ENCODE peak calls at places on chromosomes 7 and 10, in four cellular contexts. One of them, this sample, is unnamed.

GRCh38 chr10:53619678-53620077 is 847.1 kb upstream of the MBL2 start:
- DNase-seq in H9: no peak
- DNase-seq in IMR-90: no peak
- DNase-seq in H1: no peak
- DNase-seq in this sample: no peak

GRCh38 chr7:44278451-44279161 is 46.8 kb downstream of the CAMK2B start:
- DNase-seq in H9: peak; percentile 18
- DNase-seq in IMR-90: peak; percentile 75
- DNase-seq in H1: peak; percentile 38
- DNase-seq in this sample: no peak

GRCh38 chr7:6026011-6026819 is 5.0 kb upstream of the ANKRD61 start:
- DNase-seq in H9: peak; percentile 72
- DNase-seq in IMR-90: peak; percentile 20
- DNase-seq in H1: peak; percentile 75
- DNase-seq in this sample: no peak

GRCh38 chr10:13961096-13961495 is 369.6 kb downstream of the FRMD4A start:
- DNase-seq in H9: no peak
- DNase-seq in IMR-90: peak; percentile 98
- DNase-seq in H1: no peak
- DNase-seq in this sample: peak; percentile 72

GRCh38 chr7:64504581-64505120 is 58.2 kb downstream of the ZNF680 start:
- DNase-seq in H9: no peak
- DNase-seq in IMR-90: no peak
- DNase-seq in H1: no peak
- DNase-seq in this sample: no peak

GRCh38 chr7:118590107-118590506 is 365.6 kb downstream of the ANKRD7 start:
- DNase-seq in H9: peak; percentile 43
- DNase-seq in IMR-90: no peak
- DNase-seq in H1: peak; percentile 58
- DNase-seq in this sample: peak; percentile 11

GRCh38 chr10:92045641-92046106 is 122.1 kb downstream of the BTAF1 start:
- DNase-seq in H9: peak; percentile 66
- DNase-seq in IMR-90: no peak
- DNase-seq in H1: peak; percentile 72
- DNase-seq in this sample: no peak

GRCh38 chr7:114175140-114175539 is 239.5 kb upstream of the FOXP2 start:
- DNase-seq in H9: no peak
- DNase-seq in IMR-90: peak; percentile 7
- DNase-seq in H1: no peak
- DNase-seq in this sample: no peak

GRCh38 chr7:44244282-44244681 is 43.5 kb downstream of the YKT6 start:
- DNase-seq in H9: peak; percentile 66
- DNase-seq in IMR-90: no peak
- DNase-seq in H1: peak; percentile 66
- DNase-seq in this sample: peak; percentile 9

GRCh38 chr7:2928256-2928612 is 84.1 kb upstream of the GNA12 start:
- DNase-seq in H9: peak; percentile 15
- DNase-seq in IMR-90: no peak
- DNase-seq in H1: no peak
- DNase-seq in this sample: no peak

GRCh38 chr10:74846958-74847357 is 20.6 kb downstream of the KAT6B start:
- DNase-seq in H9: no peak
- DNase-seq in IMR-90: no peak
- DNase-seq in H1: no peak
- DNase-seq in this sample: no peak

GRCh38 chr7:114787556-114787955 is 134.3 kb upstream of the MDFIC start:
- DNase-seq in H9: no peak
- DNase-seq in IMR-90: no peak
- DNase-seq in H1: no peak
- DNase-seq in this sample: no peak

GRCh38 chr7:80558116-80558515 is 46.3 kb upstream of the GNAT3 start:
- DNase-seq in H9: no peak
- DNase-seq in IMR-90: no peak
- DNase-seq in H1: no peak
- DNase-seq in this sample: no peak

GRCh38 chr7:80641548-80641947 is 3.1 kb downstream of the CD36 start:
- DNase-seq in H9: no peak
- DNase-seq in IMR-90: peak; percentile 28
- DNase-seq in H1: no peak
- DNase-seq in this sample: no peak

DNA sequence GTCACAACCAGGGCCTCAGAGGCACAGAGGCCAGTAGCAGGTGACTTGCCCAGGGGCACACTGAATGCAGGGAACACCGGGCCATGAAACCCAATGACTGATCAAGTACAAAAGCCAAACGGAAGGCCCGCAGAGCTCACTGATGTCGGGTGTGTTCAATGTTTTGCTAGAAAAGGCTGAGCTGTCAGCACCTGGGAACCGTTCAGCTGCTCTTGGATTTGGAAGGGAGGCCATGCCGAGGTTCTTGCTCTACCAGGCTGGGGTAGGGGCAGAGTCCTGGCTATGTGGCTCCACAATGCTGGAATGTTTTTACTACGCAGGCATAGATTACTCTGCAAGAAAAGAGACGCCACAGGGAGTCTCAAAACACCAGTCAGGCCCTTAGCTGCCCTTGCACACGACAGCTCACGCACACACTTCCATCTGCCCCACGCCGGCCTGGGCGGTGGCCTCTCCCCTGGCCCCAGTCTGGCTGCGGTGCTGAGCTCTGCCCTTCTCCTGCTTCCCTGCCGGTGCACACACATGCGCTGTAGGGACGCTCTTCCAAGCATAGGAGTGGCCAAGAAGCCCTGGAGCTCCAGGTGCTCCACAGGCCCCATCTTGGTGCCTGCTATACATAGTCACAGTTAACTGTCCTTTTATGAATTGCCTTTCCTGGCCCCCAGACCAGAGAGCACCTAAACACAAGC is 79.9 kb downstream of the ZRANB1 start:
- DNase-seq in H9: no peak
- DNase-seq in IMR-90: no peak
- DNase-seq in H1: no peak
- DNase-seq in this sample: no peak
- H3K4ac ChIP-seq in H9: no peak overlapping the region
- H3K4ac ChIP-seq in IMR-90: no peak overlapping the region
- H3K4ac ChIP-seq in H1: no peak overlapping the region
- H3K4ac ChIP-seq in this sample: peak overlapping the region; percentile 50

DNA sequence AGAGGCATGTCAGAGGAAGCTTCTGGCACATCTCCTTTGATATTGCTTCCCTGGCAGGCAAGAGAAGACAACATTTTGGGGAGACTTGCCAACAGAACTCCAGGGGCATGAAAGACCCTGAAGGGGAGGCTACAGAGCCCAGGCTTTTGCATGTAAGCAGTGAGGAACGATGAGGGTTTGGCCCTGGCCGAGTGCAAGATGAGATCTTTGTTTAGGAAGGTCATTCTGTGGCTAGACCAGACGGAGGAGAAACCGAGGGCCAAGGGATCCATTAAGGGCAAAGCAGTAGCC is 3.8 kb downstream of the SVIL start:
- DNase-seq in H9: no peak
- DNase-seq in IMR-90: no peak
- DNase-seq in H1: peak; percentile 28
- DNase-seq in this sample: no peak
- H3K4me1 ChIP-seq in H9: peaks cover 7% of the 10 kb centered on the region
- H3K4me1 ChIP-seq in IMR-90: peaks cover 15% of the 10 kb centered on the region
- H3K4me1 ChIP-seq in H1: peaks cover 13% of the 10 kb centered on the region
- H3K4me1 ChIP-seq in this sample: peaks cover 6% of the 10 kb centered on the region

DNA sequence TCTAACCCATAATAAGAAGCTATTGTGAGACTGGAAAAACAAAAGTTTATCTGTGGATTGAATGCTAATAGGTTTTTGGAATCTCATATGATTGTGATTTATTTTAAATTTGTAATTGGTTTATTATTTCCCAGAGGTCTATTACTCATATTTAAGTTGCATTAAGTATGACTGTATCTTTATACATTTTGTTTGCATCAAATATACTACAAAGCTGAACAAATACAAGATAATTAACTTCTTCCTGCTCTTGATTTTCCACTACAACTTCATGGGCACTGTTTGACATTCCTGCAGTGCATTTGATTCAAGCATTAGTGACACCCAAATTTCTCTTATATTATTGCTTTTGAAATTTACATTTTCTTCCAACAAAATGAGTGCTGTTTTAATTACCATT is 303.8 kb upstream of the LRRTM3 start:
- DNase-seq in H9: no peak
- DNase-seq in IMR-90: no peak
- DNase-seq in H1: no peak
- DNase-seq in this sample: no peak
- H3K23ac ChIP-seq in H9: no peak overlapping the region
- H3K23ac ChIP-seq in IMR-90: no peak overlapping the region
- H3K23ac ChIP-seq in H1: no peak overlapping the region
- H3K23ac ChIP-seq in this sample: no peak overlapping the region

GRCh38 chr7:1512781-1513656 is 8.8 kb upstream of the INTS1 start:
- DNase-seq in H9: no peak
- DNase-seq in IMR-90: peak; percentile 41
- DNase-seq in H1: no peak
- DNase-seq in this sample: peak; percentile 96
- H3K4ac ChIP-seq in H9: no peak overlapping the region
- H3K4ac ChIP-seq in IMR-90: peak overlapping the region; percentile 24
- H3K4ac ChIP-seq in H1: no peak overlapping the region
- H3K4ac ChIP-seq in this sample: no peak overlapping the region

GRCh38 chr10:104349623-104350142 is 4.0 kb upstream of the CFAP58 start:
- DNase-seq in H9: no peak
- DNase-seq in IMR-90: peak; percentile 68
- DNase-seq in H1: no peak
- DNase-seq in this sample: peak; percentile 97

GRCh38 chr10:104351067-104351681 is 2.5 kb upstream of the CFAP58 start:
- DNase-seq in H9: no peak
- DNase-seq in IMR-90: peak; percentile 75
- DNase-seq in H1: no peak
- DNase-seq in this sample: peak; percentile 52

GRCh38 chr10:104351919-104352318 is 1.7 kb upstream of the CFAP58 start:
- DNase-seq in H9: no peak
- DNase-seq in IMR-90: no peak
- DNase-seq in H1: no peak
- DNase-seq in this sample: peak; percentile 14

GRCh38 chr10:104350146-104350635 is 3.4 kb upstream of the CFAP58 start:
- DNase-seq in H9: no peak
- DNase-seq in IMR-90: peak; percentile 76
- DNase-seq in H1: no peak
- DNase-seq in this sample: peak; percentile 81

DNA sequence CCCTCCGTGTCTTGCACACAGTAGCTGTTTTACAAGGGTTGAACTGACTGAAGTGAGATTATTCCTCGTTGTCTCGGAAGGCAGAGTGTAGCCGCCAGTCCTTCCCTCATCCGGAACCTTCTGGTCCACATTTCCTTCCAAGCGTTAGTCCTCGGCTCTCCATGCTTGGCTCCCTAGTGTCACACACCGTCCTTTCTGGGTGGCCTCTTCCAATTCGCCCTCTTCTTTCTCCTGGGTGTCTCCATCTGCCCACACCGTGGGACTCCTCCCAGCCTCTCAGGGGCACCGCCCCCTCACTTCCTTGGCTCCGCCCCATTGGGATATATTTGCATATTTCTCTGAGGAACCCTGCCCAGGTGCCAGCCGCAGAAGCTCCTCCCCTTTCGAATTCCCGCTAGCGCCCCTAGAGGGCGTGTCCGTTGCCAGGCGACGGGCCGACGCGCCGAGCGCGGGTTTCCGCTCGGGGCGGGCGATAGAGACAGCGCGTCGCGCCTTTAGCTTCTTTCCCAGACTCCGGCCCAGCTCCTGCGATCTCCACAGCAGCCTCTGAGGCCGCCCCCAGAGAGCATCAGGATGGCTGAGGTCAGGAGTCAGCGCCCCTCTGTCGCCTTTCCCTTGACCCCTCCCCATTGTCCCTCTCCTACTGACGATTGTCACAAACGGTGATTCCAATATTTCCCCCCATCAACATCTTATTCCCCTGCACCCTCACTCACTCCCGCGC is at the start of gene CFAP58:
- DNase-seq in H9: peak; percentile 95
- DNase-seq in IMR-90: peak; percentile 70
- DNase-seq in H1: peak; percentile 98
- DNase-seq in this sample: peak; percentile 99
- H3K4me1 ChIP-seq in H9: peaks cover 6% of the 10 kb centered on the region
- H3K4me1 ChIP-seq in IMR-90: peaks cover 7% of the 10 kb centered on the region
- H3K4me1 ChIP-seq in H1: no peaks in the 10 kb centered on the region
- H3K4me1 ChIP-seq in this sample: no peaks in the 10 kb centered on the region

DNA sequence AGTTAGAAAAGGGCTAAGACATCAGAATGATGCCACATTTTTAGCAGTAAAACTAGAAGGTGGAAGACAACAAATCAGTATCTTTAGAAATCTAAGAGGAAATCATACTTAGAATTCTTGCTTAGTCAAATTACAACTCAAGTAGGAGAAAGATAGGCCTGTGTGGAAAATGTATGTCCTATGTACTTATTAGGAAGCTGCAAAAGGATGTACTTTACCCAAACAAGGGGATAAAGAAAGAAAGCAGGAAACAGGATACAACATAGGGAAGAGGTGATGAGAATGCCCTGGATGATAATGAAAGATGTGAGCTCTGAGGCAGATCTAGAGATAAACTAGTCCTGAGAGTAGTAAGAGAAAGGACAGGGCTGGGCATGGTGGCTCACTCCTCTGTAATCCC is 54.9 kb downstream of the RNLS start:
- DNase-seq in H9: no peak
- DNase-seq in IMR-90: no peak
- DNase-seq in H1: no peak
- DNase-seq in this sample: no peak
- H3K23ac ChIP-seq in H9: no peak overlapping the region
- H3K23ac ChIP-seq in IMR-90: no peak overlapping the region
- H3K23ac ChIP-seq in H1: no peak overlapping the region
- H3K23ac ChIP-seq in this sample: no peak overlapping the region

GRCh38 chr7:25763461-25763860 is 388.5 kb upstream of the NFE2L3 start:
- DNase-seq in H9: no peak
- DNase-seq in IMR-90: no peak
- DNase-seq in H1: no peak
- DNase-seq in this sample: peak; percentile 50

GRCh38 chr7:25765110-25765509 is 386.9 kb upstream of the NFE2L3 start:
- DNase-seq in H9: no peak
- DNase-seq in IMR-90: no peak
- DNase-seq in H1: no peak
- DNase-seq in this sample: peak; percentile 20

GRCh38 chr7:25759748-25760147 is 392.2 kb upstream of the NFE2L3 start:
- DNase-seq in H9: peak; percentile 76
- DNase-seq in IMR-90: no peak
- DNase-seq in H1: peak; percentile 45
- DNase-seq in this sample: no peak

GRCh38 chr7:25759281-25759680 is 392.7 kb upstream of the NFE2L3 start:
- DNase-seq in H9: no peak
- DNase-seq in IMR-90: no peak
- DNase-seq in H1: no peak
- DNase-seq in this sample: no peak

DNA sequence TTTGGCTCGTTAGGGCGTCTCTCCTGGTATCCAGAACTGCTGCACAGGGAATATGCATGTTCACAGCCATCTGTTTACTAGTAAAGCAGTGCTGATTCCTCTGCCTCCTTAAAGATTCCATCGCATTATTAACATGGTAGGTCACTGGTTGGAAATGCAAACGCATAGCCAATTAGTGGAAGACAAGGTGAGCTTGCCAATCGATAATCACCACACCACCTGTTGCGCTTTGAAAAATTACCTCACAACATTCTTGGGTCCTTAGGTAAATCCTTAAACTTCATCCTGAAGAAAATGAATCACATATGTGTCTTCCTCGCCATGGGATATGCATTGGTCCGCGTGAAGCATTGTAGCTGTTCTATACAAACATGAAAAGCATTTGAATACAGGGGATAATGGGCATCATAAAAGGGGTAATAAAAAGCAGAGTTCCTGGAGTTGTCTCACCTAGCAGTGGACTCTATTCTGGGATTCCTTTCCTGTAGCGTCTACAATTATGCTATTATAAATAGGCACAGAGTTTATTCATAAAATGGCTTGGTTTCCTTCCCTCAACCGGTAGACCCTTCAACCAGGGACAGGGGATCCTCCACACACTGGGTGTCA is 389.4 kb upstream of the NFE2L3 start:
- DNase-seq in H9: no peak
- DNase-seq in IMR-90: no peak
- DNase-seq in H1: no peak
- DNase-seq in this sample: peak; percentile 79
- H3K4ac ChIP-seq in H9: no peak overlapping the region
- H3K4ac ChIP-seq in IMR-90: no peak overlapping the region
- H3K4ac ChIP-seq in H1: no peak overlapping the region
- H3K4ac ChIP-seq in this sample: no peak overlapping the region